ENCODE peak calls at places on chromosomes 12 and 14, in nine cellular contexts. One of them, this sample, is unnamed.

GRCh38 chr12:29610473-29611174 is 113.1 kb upstream of the OVCH1 start:
- DNase-seq in suprapubic skin: no peak
- DNase-seq in esophagus muscularis mucosa: no peak
- DNase-seq in esophagus squamous epithelium: no peak
- DNase-seq in spleen: no peak
- DNase-seq in tibial nerve: no peak
- DNase-seq in sigmoid colon: no peak
- DNase-seq in HepG2: no peak
- DNase-seq in testis: no peak
- DNase-seq in this sample: peak; percentile 57

GRCh38 chr12:122949816-122950215 is 16.4 kb downstream of the ABCB9 start:
- DNase-seq in testis: no peak
- DNase-seq in esophagus muscularis mucosa: no peak
- DNase-seq in sigmoid colon: no peak
- DNase-seq in HepG2: no peak
- DNase-seq in esophagus squamous epithelium: no peak
- DNase-seq in suprapubic skin: no peak
- DNase-seq in spleen: no peak
- DNase-seq in tibial nerve: no peak
- DNase-seq in this sample: no peak

GRCh38 chr14:76775159-76775694 is 14.0 kb downstream of the VASH1 start:
- DNase-seq in esophagus squamous epithelium: no peak
- DNase-seq in spleen: peak; percentile 55
- DNase-seq in esophagus muscularis mucosa: no peak
- DNase-seq in suprapubic skin: no peak
- DNase-seq in testis: no peak
- DNase-seq in HepG2: no peak
- DNase-seq in sigmoid colon: peak; percentile 51
- DNase-seq in tibial nerve: no peak
- DNase-seq in this sample: no peak

GRCh38 chr12:93223440-93224426 is 154.0 kb upstream of the NUDT4 start:
- DNase-seq in HepG2: no peak
- DNase-seq in suprapubic skin: no peak
- DNase-seq in tibial nerve: peak; percentile 20
- DNase-seq in spleen: no peak
- DNase-seq in esophagus squamous epithelium: no peak
- DNase-seq in testis: no peak
- DNase-seq in esophagus muscularis mucosa: peak; percentile 77
- DNase-seq in sigmoid colon: no peak
- DNase-seq in this sample: no peak

GRCh38 chr14:69986336-69986735 is 107.1 kb downstream of the SMOC1 start:
- DNase-seq in spleen: no peak
- DNase-seq in esophagus squamous epithelium: no peak
- DNase-seq in esophagus muscularis mucosa: no peak
- DNase-seq in HepG2: no peak
- DNase-seq in suprapubic skin: no peak
- DNase-seq in testis: no peak
- DNase-seq in sigmoid colon: no peak
- DNase-seq in tibial nerve: no peak
- DNase-seq in this sample: no peak

GRCh38 chr12:33439587-33440011 is at the start of gene SYT10:
- DNase-seq in suprapubic skin: no peak
- DNase-seq in esophagus squamous epithelium: no peak
- DNase-seq in HepG2: no peak
- DNase-seq in testis: peak; percentile 30
- DNase-seq in spleen: peak; percentile 58
- DNase-seq in tibial nerve: no peak
- DNase-seq in sigmoid colon: no peak
- DNase-seq in esophagus muscularis mucosa: no peak
- DNase-seq in this sample: no peak

GRCh38 chr12:112812598-112813406 is 21.3 kb downstream of the RPH3A start:
- DNase-seq in sigmoid colon: no peak
- DNase-seq in testis: no peak
- DNase-seq in esophagus muscularis mucosa: no peak
- DNase-seq in suprapubic skin: no peak
- DNase-seq in spleen: no peak
- DNase-seq in esophagus squamous epithelium: no peak
- DNase-seq in HepG2: no peak
- DNase-seq in tibial nerve: no peak
- DNase-seq in this sample: no peak

GRCh38 chr14:61557262-61557661 is 138.1 kb upstream of the HIF1A start:
- DNase-seq in spleen: no peak
- DNase-seq in suprapubic skin: no peak
- DNase-seq in sigmoid colon: no peak
- DNase-seq in testis: no peak
- DNase-seq in HepG2: no peak
- DNase-seq in tibial nerve: no peak
- DNase-seq in esophagus squamous epithelium: no peak
- DNase-seq in esophagus muscularis mucosa: no peak
- DNase-seq in this sample: no peak

GRCh38 chr12:11785722-11786121 is 136.2 kb downstream of the ETV6 start:
- DNase-seq in tibial nerve: no peak
- DNase-seq in sigmoid colon: no peak
- DNase-seq in suprapubic skin: no peak
- DNase-seq in testis: no peak
- DNase-seq in esophagus squamous epithelium: no peak
- DNase-seq in HepG2: no peak
- DNase-seq in esophagus muscularis mucosa: no peak
- DNase-seq in spleen: no peak
- DNase-seq in this sample: peak; percentile 38

GRCh38 chr12:124466200-124467128 is 100.9 kb downstream of the NCOR2 start:
- DNase-seq in HepG2: no peak
- DNase-seq in tibial nerve: no peak
- DNase-seq in sigmoid colon: no peak
- DNase-seq in esophagus muscularis mucosa: no peak
- DNase-seq in spleen: peak; percentile 97
- DNase-seq in testis: no peak
- DNase-seq in suprapubic skin: peak; percentile 71
- DNase-seq in esophagus squamous epithelium: peak; percentile 32
- DNase-seq in this sample: no peak
- TF ChIP-seq CTCF in HepG2: no peak
- TF ChIP-seq CTCF in tibial nerve: no peak
- TF ChIP-seq CTCF in sigmoid colon: no peak
- TF ChIP-seq CTCF in esophagus muscularis mucosa: no peak
- TF ChIP-seq CTCF in spleen: peak; percentile 81
- TF ChIP-seq CTCF in testis: no peak
- TF ChIP-seq CTCF in suprapubic skin: no peak
- TF ChIP-seq CTCF in esophagus squamous epithelium: peak; percentile 33
- TF ChIP-seq CTCF in this sample: no peak

GRCh38 chr14:95887351-95887750 is 10.7 kb downstream of the TUNAR start:
- DNase-seq in suprapubic skin: no peak
- DNase-seq in tibial nerve: no peak
- DNase-seq in esophagus squamous epithelium: no peak
- DNase-seq in HepG2: no peak
- DNase-seq in spleen: no peak
- DNase-seq in esophagus muscularis mucosa: no peak
- DNase-seq in sigmoid colon: no peak
- DNase-seq in testis: no peak
- DNase-seq in this sample: no peak
- H3K27me3 ChIP-seq in suprapubic skin: peaks cover 37% of the 10 kb centered on the region
- H3K27me3 ChIP-seq in tibial nerve: no peaks in the 10 kb centered on the region
- H3K27me3 ChIP-seq in esophagus squamous epithelium: peaks cover 48% of the 10 kb centered on the region
- H3K27me3 ChIP-seq in HepG2: peaks cover 41% of the 10 kb centered on the region
- H3K27me3 ChIP-seq in spleen: no peaks in the 10 kb centered on the region
- H3K27me3 ChIP-seq in esophagus muscularis mucosa: peaks cover 45% of the 10 kb centered on the region
- H3K27me3 ChIP-seq in sigmoid colon: no peaks in the 10 kb centered on the region
- H3K27me3 ChIP-seq in testis: no peaks in the 10 kb centered on the region
- H3K27me3 ChIP-seq in this sample: no peaks in the 10 kb centered on the region

DNA sequence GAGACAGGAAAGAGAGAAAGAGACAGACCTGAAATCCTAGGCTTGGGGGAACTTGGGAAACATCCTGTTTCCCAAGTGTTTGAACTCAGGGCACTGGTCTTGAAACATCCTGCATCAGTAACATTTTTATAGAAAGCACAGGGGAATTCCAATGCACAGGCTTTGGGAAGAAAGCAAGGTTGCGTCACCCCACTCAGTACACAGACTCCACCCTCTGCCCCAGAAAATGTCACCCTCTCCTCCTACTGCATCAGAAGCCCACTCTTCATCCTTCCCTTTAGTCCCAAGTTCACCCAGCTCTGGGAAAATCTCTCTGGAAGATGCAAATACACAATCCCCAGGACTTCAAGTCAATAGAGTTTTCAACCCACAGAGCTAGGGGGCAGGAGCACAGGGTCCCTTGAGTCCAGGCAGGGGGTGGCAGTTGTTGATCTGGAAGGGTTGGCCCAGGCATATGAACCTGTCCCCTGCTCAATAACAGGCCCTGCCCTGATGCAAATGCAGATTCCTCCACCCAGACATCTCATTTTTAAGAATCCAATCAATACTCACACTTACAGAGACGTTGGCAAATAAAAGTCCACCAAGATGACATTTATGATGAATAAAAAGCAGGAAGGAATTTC is 1.7 kb downstream of the RDH16 start:
- DNase-seq in esophagus squamous epithelium: no peak
- DNase-seq in esophagus muscularis mucosa: peak; percentile 80
- DNase-seq in HepG2: no peak
- DNase-seq in tibial nerve: no peak
- DNase-seq in suprapubic skin: no peak
- DNase-seq in testis: no peak
- DNase-seq in spleen: no peak
- DNase-seq in sigmoid colon: no peak
- DNase-seq in this sample: peak; percentile 42
- TF ChIP-seq POLR2A in esophagus squamous epithelium: no peak
- TF ChIP-seq POLR2A in esophagus muscularis mucosa: no peak
- TF ChIP-seq POLR2A in HepG2: no peak
- TF ChIP-seq POLR2A in tibial nerve: no peak
- TF ChIP-seq POLR2A in suprapubic skin: no peak
- TF ChIP-seq POLR2A in testis: no peak
- TF ChIP-seq POLR2A in spleen: no peak
- TF ChIP-seq POLR2A in sigmoid colon: no peak
- TF ChIP-seq POLR2A in this sample: no peak

GRCh38 chr14:24212924-24213865 is at the start of gene CHMP4A:
- DNase-seq in suprapubic skin: peak; percentile 99
- DNase-seq in sigmoid colon: peak; percentile 99
- DNase-seq in spleen: peak; percentile 99
- DNase-seq in testis: peak; percentile 97
- DNase-seq in tibial nerve: peak; percentile 96
- DNase-seq in esophagus squamous epithelium: peak; percentile 92
- DNase-seq in HepG2: peak; percentile 100
- DNase-seq in esophagus muscularis mucosa: peak; percentile 100
- DNase-seq in this sample: peak; percentile 94
- TF ChIP-seq CTCF in suprapubic skin: peak; percentile 22
- TF ChIP-seq CTCF in sigmoid colon: no peak
- TF ChIP-seq CTCF in spleen: peak; percentile 44
- TF ChIP-seq CTCF in testis: no peak
- TF ChIP-seq CTCF in tibial nerve: no peak
- TF ChIP-seq CTCF in esophagus squamous epithelium: no peak
- TF ChIP-seq CTCF in HepG2: peak; percentile 69
- TF ChIP-seq CTCF in esophagus muscularis mucosa: no peak
- TF ChIP-seq CTCF in this sample: peak; percentile 50

GRCh38 chr12:130156652-130157275 is 5.5 kb upstream of the FZD10 start:
- DNase-seq in testis: no peak
- DNase-seq in tibial nerve: no peak
- DNase-seq in suprapubic skin: peak; percentile 28
- DNase-seq in esophagus squamous epithelium: no peak
- DNase-seq in sigmoid colon: no peak
- DNase-seq in HepG2: no peak
- DNase-seq in esophagus muscularis mucosa: no peak
- DNase-seq in spleen: no peak
- DNase-seq in this sample: no peak
- H3K27me3 ChIP-seq in testis: no peaks in the 10 kb centered on the region
- H3K27me3 ChIP-seq in tibial nerve: peaks cover 19% of the 10 kb centered on the region
- H3K27me3 ChIP-seq in suprapubic skin: peaks cover 35% of the 10 kb centered on the region
- H3K27me3 ChIP-seq in esophagus squamous epithelium: peaks cover 53% of the 10 kb centered on the region
- H3K27me3 ChIP-seq in sigmoid colon: peaks cover 17% of the 10 kb centered on the region
- H3K27me3 ChIP-seq in HepG2: peaks cover 52% of the 10 kb centered on the region
- H3K27me3 ChIP-seq in esophagus muscularis mucosa: peaks cover 72% of the 10 kb centered on the region
- H3K27me3 ChIP-seq in spleen: peaks cover 6% of the 10 kb centered on the region
- H3K27me3 ChIP-seq in this sample: peaks cover 4% of the 10 kb centered on the region

GRCh38 chr12:47818701-47819543 is 781 bp downstream of the HDAC7 start:
- DNase-seq in HepG2: peak; percentile 50
- DNase-seq in tibial nerve: no peak
- DNase-seq in esophagus squamous epithelium: no peak
- DNase-seq in spleen: peak; percentile 95
- DNase-seq in esophagus muscularis mucosa: no peak
- DNase-seq in suprapubic skin: no peak
- DNase-seq in testis: peak; percentile 58
- DNase-seq in sigmoid colon: peak; percentile 85
- DNase-seq in this sample: no peak
- TF ChIP-seq POLR2A in HepG2: no peak
- TF ChIP-seq POLR2A in tibial nerve: peak; percentile 25
- TF ChIP-seq POLR2A in esophagus squamous epithelium: no peak
- TF ChIP-seq POLR2A in spleen: peak; percentile 22
- TF ChIP-seq POLR2A in esophagus muscularis mucosa: peak; percentile 58
- TF ChIP-seq POLR2A in suprapubic skin: peak; percentile 21
- TF ChIP-seq POLR2A in testis: no peak
- TF ChIP-seq POLR2A in sigmoid colon: no peak
- TF ChIP-seq POLR2A in this sample: peak; percentile 9

DNA sequence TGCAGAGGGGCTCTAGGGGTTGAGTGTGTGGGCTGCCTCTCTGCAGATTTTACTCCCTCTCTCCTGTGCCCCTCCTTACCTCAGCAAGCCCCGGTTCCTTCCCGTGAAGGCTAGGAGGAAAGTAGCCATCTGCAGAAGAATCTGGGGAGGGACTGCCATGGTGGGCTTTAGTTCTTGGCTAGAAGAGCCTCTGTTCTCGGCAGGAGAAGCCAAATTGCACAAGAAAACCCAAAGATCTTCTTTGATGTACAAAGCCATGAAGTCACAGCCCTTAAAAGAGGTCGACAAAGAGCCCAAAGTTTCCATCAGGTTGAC is 23.5 kb downstream of the CKAP4 start:
- DNase-seq in testis: no peak
- DNase-seq in tibial nerve: no peak
- DNase-seq in esophagus muscularis mucosa: no peak
- DNase-seq in sigmoid colon: no peak
- DNase-seq in HepG2: no peak
- DNase-seq in esophagus squamous epithelium: no peak
- DNase-seq in suprapubic skin: no peak
- DNase-seq in spleen: no peak
- DNase-seq in this sample: no peak
- TF ChIP-seq CTCF in testis: no peak
- TF ChIP-seq CTCF in tibial nerve: no peak
- TF ChIP-seq CTCF in esophagus muscularis mucosa: no peak
- TF ChIP-seq CTCF in sigmoid colon: no peak
- TF ChIP-seq CTCF in HepG2: no peak
- TF ChIP-seq CTCF in esophagus squamous epithelium: no peak
- TF ChIP-seq CTCF in suprapubic skin: no peak
- TF ChIP-seq CTCF in spleen: peak; percentile 37
- TF ChIP-seq CTCF in this sample: no peak

GRCh38 chr12:131116437-131117117 is 162.9 kb downstream of the ADGRD1 start:
- DNase-seq in HepG2: no peak
- DNase-seq in tibial nerve: peak; percentile 61
- DNase-seq in testis: peak; percentile 55
- DNase-seq in sigmoid colon: peak; percentile 73
- DNase-seq in esophagus squamous epithelium: no peak
- DNase-seq in esophagus muscularis mucosa: no peak
- DNase-seq in spleen: peak; percentile 67
- DNase-seq in suprapubic skin: peak; percentile 60
- DNase-seq in this sample: no peak
- H3K27me3 ChIP-seq in HepG2: no peaks in the 10 kb centered on the region
- H3K27me3 ChIP-seq in tibial nerve: no peaks in the 10 kb centered on the region
- H3K27me3 ChIP-seq in testis: no peaks in the 10 kb centered on the region
- H3K27me3 ChIP-seq in sigmoid colon: no peaks in the 10 kb centered on the region
- H3K27me3 ChIP-seq in esophagus squamous epithelium: peaks cover 16% of the 10 kb centered on the region
- H3K27me3 ChIP-seq in esophagus muscularis mucosa: no peaks in the 10 kb centered on the region
- H3K27me3 ChIP-seq in spleen: no peaks in the 10 kb centered on the region
- H3K27me3 ChIP-seq in suprapubic skin: peaks cover 9% of the 10 kb centered on the region
- H3K27me3 ChIP-seq in this sample: no peaks in the 10 kb centered on the region